ENCODE peak calls at places on chromosomes 6 and 20, in six cellular contexts. L, N, U, W, P and A are unnamed samples. For H3K36me3, the result is how much of the 10 kb centered on the place peaks cover.

GRCh38 chr6:137087902-137088301 is 43.1 kb upstream of the IL20RA start:
- DNase-seq in L (no peak), N (no peak), U (no peak), W (no peak), P (no peak), A (no peak)

GRCh38 chr20:48621256-48622078 is 206.3 kb downstream of the PREX1 start:
- DNase-seq in L (peak), N (no peak), U (no peak), W (no peak), P (no peak), A (no peak)

GRCh38 chr6:13278184-13278583 is 50.2 kb downstream of the TBC1D7 start:
- DNase-seq in L (peak), N (no peak), U (no peak), W (peak), P (no peak), A (no peak)

GRCh38 chr6:150676339-150676738 is 76.7 kb downstream of the PLEKHG1 start:
- DNase-seq in L (no peak), N (no peak), U (no peak), W (no peak), P (no peak), A (no peak)

GRCh38 chr20:38697306-38697705 is 27.0 kb upstream of the SLC32A1 start:
- DNase-seq in L (no peak), N (no peak), U (no peak), W (no peak), P (no peak), A (no peak)

GRCh38 chr20:46568570-46569129 is 18.2 kb upstream of the OCSTAMP start:
- DNase-seq in L (peak), N (no peak), U (no peak), W (no peak), P (no peak), A (peak)

GRCh38 chr20:64044484-64045247 is 4.8 kb downstream of the SOX18 start:
- DNase-seq in L (no peak), N (peak), U (no peak), W (no peak), P (no peak), A (no peak)

GRCh38 chr6:116840091-116840490 is 11.2 kb upstream of the GPRC6A start:
- DNase-seq in L (peak), N (no peak), U (no peak), W (no peak), P (no peak), A (no peak)

GRCh38 chr6:113508249-113508648 is 348.9 kb upstream of the MARCKS start:
- DNase-seq in L (no peak), N (no peak), U (no peak), W (no peak), P (no peak), A (no peak)

GRCh38 chr20:56755201-56755600 is 126.1 kb downstream of the TFAP2C start:
- DNase-seq in L (no peak), N (no peak), U (no peak), W (no peak), P (no peak), A (no peak)

GRCh38 chr6:27894839-27895762 is 17.1 kb downstream of the OR2B2 start:
- DNase-seq in L (peak), N (peak), U (peak), W (no peak), P (no peak), A (peak)

GRCh38 chr6:169252805-169253189 is 849 bp downstream of the THBS2 start:
- DNase-seq in L (no peak), N (no peak), U (no peak), W (no peak), P (no peak), A (no peak)

GRCh38 chr6:46204880-46205650 is 34.3 kb upstream of the ENPP5 start:
- DNase-seq in L (no peak), N (no peak), U (no peak), W (no peak), P (no peak), A (no peak)

GRCh38 chr6:151917531-151918329 is 110.2 kb downstream of the ESR1 start:
- DNase-seq in L (no peak), N (no peak), U (no peak), W (no peak), P (no peak), A (no peak)

GRCh38 chr20:9298906-9299305 is 215.5 kb upstream of the LAMP5 start:
- DNase-seq in L (no peak), N (no peak), U (no peak), W (no peak), P (no peak), A (no peak)

GRCh38 chr20:49868964-49869363 is 46.4 kb downstream of the SPATA2 start:
- DNase-seq in L (peak), N (no peak), U (no peak), W (no peak), P (no peak), A (no peak)
- H3K36me3 ChIP-seq in L (under half), N (under half), U (under half), W (under half), P (under half), A (under half)

GRCh38 chr6:148969271-148969666 is 222.4 kb downstream of the UST start:
- DNase-seq in L (no peak), N (no peak), U (no peak), W (no peak), P (no peak), A (no peak)

GRCh38 chr6:148967128-148967527 is 220.3 kb downstream of the UST start:
- DNase-seq in L (no peak), N (no peak), U (no peak), W (no peak), P (no peak), A (no peak)

GRCh38 chr6:148969679-148970078 is 222.8 kb downstream of the UST start:
- DNase-seq in L (no peak), N (no peak), U (no peak), W (no peak), P (no peak), A (no peak)

GRCh38 chr6:148967546-148967945 is 220.7 kb downstream of the UST start:
- DNase-seq in L (no peak), N (no peak), U (no peak), W (no peak), P (no peak), A (no peak)

DNA sequence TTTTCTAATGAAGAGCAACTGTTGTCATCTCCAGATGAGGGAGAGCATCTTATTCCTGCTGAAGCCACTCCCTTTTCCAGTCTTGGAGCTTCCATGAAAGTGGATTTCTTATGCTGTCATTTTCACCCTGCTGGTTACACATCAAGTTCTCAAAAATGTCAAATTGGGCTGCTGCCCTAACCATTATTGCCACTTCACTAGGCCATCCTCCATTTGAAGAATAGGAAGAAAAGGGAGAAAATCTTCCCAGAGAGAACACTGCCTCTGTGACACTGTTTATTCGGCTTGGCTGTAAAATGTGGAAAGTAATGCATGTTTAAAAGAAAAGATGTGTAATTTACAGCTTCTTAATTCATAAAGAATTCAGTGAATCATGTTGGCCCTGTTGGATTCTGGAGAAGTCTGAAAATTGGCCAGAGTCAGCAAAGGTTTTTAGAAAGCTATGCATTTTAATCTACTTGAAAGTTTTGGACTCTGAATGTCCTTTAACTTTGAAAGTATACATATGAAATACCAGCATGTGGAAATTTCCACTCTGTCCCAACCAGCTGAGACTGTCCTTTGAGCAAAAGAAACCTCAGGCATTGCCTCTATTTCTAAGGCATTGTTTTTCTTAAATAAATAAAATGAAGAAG is 221.9 kb downstream of the UST start:
- DNase-seq in L (no peak), N (no peak), U (no peak), W (no peak), P (no peak), A (peak)
- TF ChIP-seq ZNF274 in L (no peak), N (no peak), U (no peak), W (no peak), P (no peak), A (no peak)

GRCh38 chr20:31567380-31567720 is 37.7 kb upstream of the ID1 start:
- DNase-seq in L (no peak), N (no peak), U (no peak), W (no peak), P (no peak), A (no peak)

GRCh38 chr20:31568041-31568731 is 36.9 kb upstream of the ID1 start:
- DNase-seq in L (no peak), N (no peak), U (no peak), W (no peak), P (no peak), A (no peak)

GRCh38 chr20:31566332-31566657 is 38.8 kb upstream of the ID1 start:
- DNase-seq in L (no peak), N (no peak), U (no peak), W (no peak), P (no peak), A (no peak)

GRCh38 chr20:31565699-31566331 is 39.3 kb upstream of the ID1 start:
- DNase-seq in L (no peak), N (no peak), U (no peak), W (no peak), P (no peak), A (no peak)

DNA sequence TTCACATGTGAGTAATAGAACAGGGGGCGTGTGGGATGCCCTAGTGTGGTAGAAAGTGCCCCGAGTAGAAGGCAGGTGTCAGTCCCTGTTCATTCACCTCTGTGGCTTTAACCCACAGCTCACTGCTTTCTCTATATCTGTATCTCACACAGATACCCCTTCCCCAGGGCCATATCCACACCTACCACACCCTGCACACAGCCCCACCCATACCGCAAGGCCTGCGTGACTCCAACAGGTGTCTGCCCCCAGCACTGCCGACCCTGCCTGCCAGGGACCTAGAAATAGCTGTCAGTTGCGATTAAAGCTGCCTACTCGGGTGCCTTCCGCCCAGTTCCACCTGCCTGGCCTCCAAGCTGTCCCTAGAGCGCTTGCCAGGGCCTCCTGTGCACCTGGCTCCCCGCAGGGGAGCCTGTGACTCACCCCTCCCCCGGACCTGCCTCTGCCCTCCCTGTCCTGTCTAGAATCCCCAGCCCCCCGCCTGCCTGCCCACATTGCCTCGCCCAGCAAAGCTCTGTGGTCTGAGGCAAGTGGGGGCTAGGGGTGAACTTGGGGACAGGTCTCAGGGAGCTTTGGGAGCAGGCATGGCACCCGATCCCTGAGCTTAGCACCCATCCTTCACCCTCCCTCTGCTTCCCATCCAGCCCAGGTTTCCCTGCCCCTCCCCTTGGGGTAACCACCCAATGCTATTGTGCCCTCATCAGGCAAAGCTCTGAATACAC is 38.3 kb upstream of the ID1 start:
- DNase-seq in L (no peak), N (peak), U (no peak), W (no peak), P (no peak), A (no peak)
- H3K36me3 ChIP-seq in L (half or more), N (under half), U (under half), W (under half), P (half or more), A (under half)

GRCh38 chr6:85287654-85288053 is 162.2 kb upstream of the NT5E start:
- DNase-seq in L (no peak), N (no peak), U (no peak), W (no peak), P (no peak), A (no peak)

GRCh38 chr6:85287158-85287557 is 162.7 kb upstream of the NT5E start:
- DNase-seq in L (no peak), N (no peak), U (no peak), W (no peak), P (no peak), A (no peak)

GRCh38 chr6:85285146-85285545 is 164.7 kb upstream of the NT5E start:
- DNase-seq in L (no peak), N (no peak), U (no peak), W (no peak), P (no peak), A (no peak)

GRCh38 chr6:85291326-85291725 is 158.6 kb upstream of the NT5E start:
- DNase-seq in L (no peak), N (no peak), U (no peak), W (no peak), P (no peak), A (peak)

GRCh38 chr6:85285934-85286333 is 163.9 kb upstream of the NT5E start:
- DNase-seq in L (no peak), N (no peak), U (no peak), W (no peak), P (no peak), A (no peak)
- TF ChIP-seq ZNF274 in L (no peak), N (no peak), U (no peak), W (no peak), P (no peak), A (no peak)

GRCh38 chr6:131613296-131613925 is 14.6 kb downstream of the MED23 start:
- DNase-seq in L (no peak), N (no peak), U (no peak), W (no peak), P (no peak), A (no peak)
- H3K36me3 ChIP-seq in L (half or more), N (under half), U (under half), W (under half), P (half or more), A (half or more)